ENCODE peak calls at places on chromosomes 11 and 22, in nine cellular contexts. U, K, X, O, R, T, B, V and S are unnamed samples.

GRCh38 chr11:64652586-64653387 is 61.8 kb downstream of the SLC22A12 start:
- DNase-seq in U (no peak), R (peak; percentile 84), O (peak; percentile 78), T (peak; percentile 66), X (no peak), K (peak; percentile 42), V (peak; percentile 96), B (peak; percentile 55), S (peak; percentile 74)

GRCh38 chr11:94342250-94342649 is 37.9 kb downstream of the IZUMO1R start:
- DNase-seq in R (no peak), U (no peak), X (no peak), K (no peak), O (no peak), V (no peak), B (no peak), T (no peak), S (peak; percentile 18)

GRCh38 chr11:83088965-83089364 is 17.3 kb upstream of the RAB30 start:
- DNase-seq in T (no peak), O (no peak), X (no peak), R (no peak), V (no peak), B (no peak), U (no peak), K (no peak), S (no peak)

GRCh38 chr11:134471341-134472187 is 59.5 kb upstream of the B3GAT1 start:
- DNase-seq in V (no peak), O (no peak), T (no peak), B (no peak), X (no peak), K (no peak), U (no peak), R (no peak), S (no peak)

GRCh38 chr22:26033586-26033985 is 135.7 kb upstream of the SEZ6L start:
- DNase-seq in U (no peak), B (no peak), K (no peak), R (no peak), O (no peak), V (no peak), T (no peak), X (no peak), S (no peak)

GRCh38 chr11:35963911-35964310 is 20.0 kb downstream of the LDLRAD3 start:
- DNase-seq in T (peak; percentile 12), U (no peak), R (no peak), X (no peak), K (no peak), V (no peak), B (no peak), O (peak; percentile 53), S (no peak)

GRCh38 chr11:46114961-46115360 is 6.3 kb downstream of the PHF21A start:
- DNase-seq in B (no peak), V (no peak), U (no peak), T (no peak), X (no peak), R (no peak), O (no peak), K (no peak), S (no peak)

GRCh38 chr11:57094206-57094940 is 87.4 kb upstream of the LRRC55 start:
- DNase-seq in X (no peak), R (no peak), T (peak; percentile 42), U (no peak), O (no peak), V (no peak), K (peak; percentile 45), B (peak; percentile 21), S (no peak)

GRCh38 chr11:69531717-69532088 is 50.2 kb downstream of the LINC01488 start:
- DNase-seq in B (no peak), K (no peak), O (no peak), R (no peak), T (no peak), V (no peak), X (no peak), U (no peak), S (no peak)

GRCh38 chr11:24239016-24239720 is 257.7 kb upstream of the LUZP2 start:
- DNase-seq in R (no peak), K (peak; percentile 93), U (no peak), X (peak; percentile 41), O (peak; percentile 5), B (peak; percentile 95), T (peak; percentile 5), V (no peak), S (no peak)

GRCh38 chr11:33258631-33259184 is 1.5 kb downstream of the HIPK3 start:
- DNase-seq in T (no peak), B (peak; percentile 56), V (peak; percentile 3), U (no peak), R (no peak), O (peak; percentile 72), X (no peak), K (peak; percentile 67), S (no peak)

GRCh38 chr22:31046591-31047226 is 34.4 kb upstream of the SMTN start:
- DNase-seq in K (no peak), O (no peak), B (peak; percentile 13), T (peak; percentile 84), U (no peak), V (peak; percentile 25), R (peak; percentile 67), X (no peak), S (no peak)

GRCh38 chr11:88482871-88483301 is 145.3 kb upstream of the CTSC start:
- DNase-seq in O (peak; percentile 17), T (peak; percentile 50), U (no peak), K (peak; percentile 75), X (peak; percentile 53), B (peak; percentile 65), V (no peak), R (no peak), S (no peak)

GRCh38 chr11:68632802-68633201 is 51.5 kb upstream of the GAL start:
- DNase-seq in X (no peak), B (peak; percentile 70), T (peak; percentile 73), O (peak; percentile 59), R (no peak), K (peak; percentile 61), U (no peak), V (peak; percentile 36), S (peak; percentile 79)

GRCh38 chr11:65888163-65888814 is at the start of gene FIBP:
- DNase-seq in U (peak; percentile 83), O (peak; percentile 95), K (peak; percentile 96), B (peak; percentile 96), V (peak; percentile 98), R (peak; percentile 98), X (peak; percentile 84), T (peak; percentile 98), S (peak; percentile 97)

GRCh38 chr11:65891180-65892136 is 985 bp downstream of the CCDC85B start:
- DNase-seq in O (no peak), U (no peak), K (no peak), V (no peak), T (no peak), B (no peak), X (no peak), R (no peak), S (peak; percentile 41)

GRCh38 chr11:65892661-65893317 is 2.3 kb downstream of the CCDC85B start:
- DNase-seq in B (no peak), R (no peak), U (no peak), K (no peak), X (no peak), O (no peak), T (no peak), V (no peak), S (no peak)

GRCh38 chr11:65887723-65888162 is 528 bp downstream of the FIBP start:
- DNase-seq in R (no peak), B (peak; percentile 63), T (no peak), V (no peak), X (no peak), O (no peak), U (no peak), K (no peak), S (no peak)

DNA sequence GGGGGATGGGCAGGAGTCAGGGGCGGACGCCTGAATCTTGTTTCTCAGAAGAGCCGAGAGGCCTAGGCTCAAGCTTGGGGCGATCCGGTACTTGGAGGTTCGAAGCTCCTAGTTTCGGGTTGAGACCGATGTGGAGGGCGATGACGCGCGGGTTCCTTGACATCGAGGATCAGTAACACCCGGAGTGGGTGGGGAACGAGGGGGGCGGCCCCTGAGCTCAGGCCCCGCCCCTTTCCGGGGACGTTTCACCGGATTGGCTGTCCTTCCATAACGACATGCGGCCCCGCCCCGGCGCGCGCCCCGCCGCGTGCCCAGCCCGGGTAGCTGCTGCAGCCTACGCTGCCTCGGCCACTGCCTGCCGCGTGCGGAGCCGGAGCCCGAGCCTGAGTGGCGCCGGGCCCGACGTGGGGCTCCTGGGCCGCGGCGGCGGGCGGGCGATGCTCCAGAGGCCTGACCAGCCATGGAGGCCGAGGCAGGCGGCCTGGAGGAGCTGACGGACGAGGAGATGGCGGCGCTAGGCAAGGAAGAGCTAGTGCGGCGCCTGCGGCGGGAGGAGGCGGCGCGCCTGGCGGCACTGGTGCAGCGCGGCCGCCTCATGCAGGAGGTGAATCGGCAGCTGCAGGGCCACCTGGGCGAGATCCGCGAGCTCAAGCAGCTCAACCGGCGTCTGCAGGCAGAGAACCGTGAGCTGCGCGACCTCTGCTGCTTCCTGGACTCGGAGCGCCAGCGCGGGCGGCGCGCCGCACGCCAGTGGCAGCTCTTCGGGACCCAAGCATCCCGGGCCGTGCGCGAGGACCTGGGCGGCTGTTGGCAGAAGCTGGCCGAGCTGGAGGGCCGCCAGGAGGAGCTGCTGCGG is at the start of gene CCDC85B:
- DNase-seq in B (peak; percentile 95), R (peak; percentile 99), X (peak; percentile 84), V (peak; percentile 93), K (peak; percentile 95), T (peak; percentile 97), O (peak; percentile 95), U (peak; percentile 77), S (peak; percentile 95)
- TF ChIP-seq CTCF in B (no peak), R (peak; percentile 50), X (no peak), V (peak; percentile 49), K (no peak), T (peak; percentile 8), O (no peak), U (no peak), S (no peak)

GRCh38 chr11:110125632-110126031 is 32.4 kb downstream of the ZC3H12C start:
- DNase-seq in K (peak; percentile 75), R (no peak), T (peak; percentile 47), X (no peak), V (no peak), O (peak; percentile 40), B (peak; percentile 60), U (no peak), S (peak; percentile 36)
- TF ChIP-seq CTCF in K (no peak), R (no peak), T (no peak), X (no peak), V (no peak), O (no peak), B (no peak), U (no peak), S (no peak)

GRCh38 chr22:20102203-20102780 is 13.6 kb upstream of the RANBP1 start:
- DNase-seq in X (no peak), K (no peak), B (no peak), R (no peak), O (no peak), V (no peak), U (no peak), T (no peak), S (no peak)
- TF ChIP-seq CTCF in X (no peak), K (no peak), B (no peak), R (no peak), O (no peak), V (no peak), U (no peak), T (no peak), S (no peak)

DNA sequence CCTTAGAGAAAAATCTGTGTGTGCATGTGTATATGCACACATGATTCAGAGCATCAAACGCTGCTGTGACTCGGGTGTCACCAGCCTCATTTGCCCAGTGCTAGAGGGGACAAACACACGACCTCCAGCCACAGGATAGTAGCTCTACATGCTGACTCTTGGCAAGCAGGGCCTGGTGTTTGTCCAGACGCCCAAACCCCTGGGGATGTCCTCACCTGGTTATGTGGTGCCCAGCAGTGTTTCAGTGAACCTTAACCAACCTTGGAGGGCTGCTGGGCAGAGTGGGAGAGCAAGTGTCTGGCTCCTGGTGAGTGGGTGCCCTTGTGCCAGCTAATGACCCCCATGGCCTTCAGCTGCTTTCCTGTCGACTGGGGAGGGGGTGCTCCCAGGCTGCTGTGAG is 26.7 kb downstream of the IGLL1 start:
- DNase-seq in X (no peak), B (no peak), R (no peak), V (no peak), K (no peak), O (no peak), T (no peak), U (no peak), S (no peak)
- TF ChIP-seq CTCF in X (no peak), B (no peak), R (no peak), V (no peak), K (no peak), O (no peak), T (no peak), U (no peak), S (no peak)